ENCODE peak calls at places on chromosomes 12 and 14, in seven cellular contexts. L is IMR-90, K is neuronal stem cell, R is mesendoderm, W is H1, C is trophoblast cell, X is mesenchymal stem cell. M is an unnamed sample.

GRCh38 chr14:101508196-101508947 is 52.9 kb upstream of the DIO3 start:
- DNase-seq in C (no peak), W (no peak), X (no peak), R (no peak), L (no peak), K (no peak), M (no peak)

GRCh38 chr14:61147898-61148549 is 133.1 kb downstream of the TMEM30B start:
- DNase-seq in W (no peak), X (peak), K (no peak), R (no peak), C (no peak), L (peak), M (no peak)

GRCh38 chr14:103548463-103549351 is 13.8 kb downstream of the BAG5 start:
- DNase-seq in C (no peak), L (no peak), K (no peak), R (no peak), W (no peak), X (no peak), M (no peak)

GRCh38 chr12:111578276-111578970 is 20.7 kb downstream of the ATXN2 start:
- DNase-seq in R (no peak), W (no peak), C (no peak), L (peak), X (peak), K (no peak), M (peak)

GRCh38 chr12:32847287-32847686 is 49.3 kb downstream of the PKP2 start:
- DNase-seq in R (no peak), C (no peak), X (no peak), L (no peak), K (no peak), W (no peak), M (no peak)

GRCh38 chr14:105517096-105517495 is 9.3 kb upstream of the TMEM121 start:
- DNase-seq in K (no peak), R (no peak), C (no peak), X (no peak), L (no peak), W (no peak), M (no peak)

GRCh38 chr12:105025890-105026289 is 39.8 kb downstream of the NOPCHAP1 start:
- DNase-seq in C (no peak), R (no peak), L (peak), X (no peak), W (no peak), K (no peak), M (no peak)

GRCh38 chr12:685388-685787 is 22.1 kb upstream of the NINJ2 start:
- DNase-seq in X (peak), C (no peak), K (no peak), R (peak), W (no peak), L (peak), M (no peak)

GRCh38 chr12:6769003-6769389 is 2.8 kb downstream of the PTMS start:
- DNase-seq in W (peak), R (peak), K (peak), X (peak), C (no peak), L (peak), M (peak)

GRCh38 chr14:51862171-51862838 is 1.9 kb downstream of the GNG2 start:
- DNase-seq in W (no peak), X (peak), C (no peak), L (peak), R (no peak), K (no peak), M (no peak)

GRCh38 chr12:48994224-48995060 is 4.7 kb downstream of the DDN start:
- DNase-seq in X (no peak), L (no peak), R (no peak), W (no peak), K (no peak), C (no peak), M (no peak)

GRCh38 chr12:51601241-51601640 is 10.2 kb downstream of the SCN8A start:
- DNase-seq in K (no peak), R (no peak), L (no peak), C (no peak), W (no peak), X (no peak), M (no peak)

GRCh38 chr14:71555654-71556559 is 376.3 kb upstream of the RGS6 start:
- DNase-seq in C (no peak), L (peak), K (no peak), W (no peak), X (peak), R (no peak), M (no peak)

GRCh38 chr14:49986344-49987014 is 93.6 kb downstream of the ARF6 start:
- DNase-seq in K (no peak), C (no peak), W (no peak), X (peak), R (no peak), L (peak), M (no peak)

GRCh38 chr12:93650626-93651025 is 26.5 kb upstream of the CRADD start:
- DNase-seq in L (no peak), R (no peak), C (no peak), X (no peak), W (no peak), K (no peak), M (no peak)

GRCh38 chr14:104564744-104565679 is 14.6 kb upstream of the C14orf180 start:
- DNase-seq in K (no peak), L (no peak), W (no peak), R (no peak), C (no peak), X (no peak), M (no peak)

GRCh38 chr14:74609721-74610120 is 2.3 kb downstream of the LTBP2 start:
- DNase-seq in X (no peak), L (peak), R (no peak), W (no peak), K (no peak), C (no peak), M (no peak)

GRCh38 chr14:28577711-28578131 is 188.9 kb upstream of the FOXG1 start:
- DNase-seq in R (no peak), W (no peak), K (no peak), X (no peak), C (no peak), L (no peak), M (no peak)

GRCh38 chr12:125079943-125080645 is 14.9 kb downstream of the AACS start:
- DNase-seq in X (no peak), C (peak), R (no peak), L (no peak), W (no peak), K (no peak), M (no peak)

GRCh38 chr12:99918003-99918402 is 66.7 kb downstream of the ANKS1B start:
- DNase-seq in C (no peak), L (no peak), R (no peak), X (no peak), K (no peak), W (no peak), M (no peak)
- H4K8ac ChIP-seq in C (no peak), L (no peak), R (no peak), X (no peak), K (no peak), W (no peak), M (no peak)

DNA sequence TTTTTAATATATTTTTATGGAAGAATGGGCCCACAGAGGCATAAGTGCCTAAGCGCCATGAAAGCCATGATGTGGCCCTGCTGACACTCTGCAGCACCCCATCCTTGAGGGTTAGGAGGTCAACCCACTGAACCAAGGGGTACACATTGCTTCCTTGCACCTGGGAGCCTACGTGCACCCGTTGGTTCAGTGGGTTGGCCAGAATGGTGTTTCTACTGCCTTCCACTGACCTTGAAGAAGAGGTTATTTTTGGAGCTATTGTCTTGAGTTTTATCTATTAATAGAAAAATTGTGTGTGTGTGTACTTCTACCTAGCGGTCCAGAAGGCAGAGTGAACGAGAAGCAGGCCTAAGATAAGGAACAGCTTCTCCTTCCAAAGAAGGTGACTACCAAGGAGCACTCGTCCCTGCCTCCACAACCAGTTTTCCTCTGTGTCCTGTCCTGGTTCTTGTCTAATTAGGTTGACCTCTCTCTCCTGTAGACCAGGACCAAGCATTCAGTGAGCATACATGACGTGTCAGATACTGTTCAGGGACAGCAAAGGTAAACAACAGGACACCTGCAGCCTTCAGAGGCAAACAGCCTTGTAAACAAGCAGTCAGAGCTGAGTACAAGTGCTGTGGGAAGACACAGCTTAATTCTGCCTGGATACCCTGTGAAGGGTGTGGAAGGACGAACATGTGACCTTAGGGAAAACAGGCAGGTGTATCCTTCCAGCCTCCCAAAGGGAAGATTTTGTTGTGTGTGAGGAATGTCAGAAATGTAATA is 30.4 kb upstream of the PLEK2 start:
- DNase-seq in K (no peak), C (no peak), W (no peak), R (no peak), L (no peak), X (no peak), M (no peak)
- H4K8ac ChIP-seq in K (no peak), C (no peak), W (no peak), R (no peak), L (no peak), X (no peak), M (no peak)

GRCh38 chr14:91017011-91017410 is 43.4 kb downstream of the RPS6KA5 start:
- DNase-seq in X (no peak), C (no peak), L (no peak), R (no peak), K (no peak), W (no peak), M (no peak)

GRCh38 chr14:91021115-91021514 is 39.3 kb downstream of the RPS6KA5 start:
- DNase-seq in K (no peak), C (no peak), W (no peak), L (no peak), R (no peak), X (no peak), M (no peak)

GRCh38 chr14:91018465-91018864 is 42.0 kb downstream of the RPS6KA5 start:
- DNase-seq in R (no peak), C (no peak), K (no peak), X (no peak), W (no peak), L (no peak), M (no peak)

GRCh38 chr14:91021991-91022621 is 38.3 kb downstream of the RPS6KA5 start:
- DNase-seq in X (no peak), C (no peak), W (no peak), K (no peak), L (no peak), R (no peak), M (no peak)

DNA sequence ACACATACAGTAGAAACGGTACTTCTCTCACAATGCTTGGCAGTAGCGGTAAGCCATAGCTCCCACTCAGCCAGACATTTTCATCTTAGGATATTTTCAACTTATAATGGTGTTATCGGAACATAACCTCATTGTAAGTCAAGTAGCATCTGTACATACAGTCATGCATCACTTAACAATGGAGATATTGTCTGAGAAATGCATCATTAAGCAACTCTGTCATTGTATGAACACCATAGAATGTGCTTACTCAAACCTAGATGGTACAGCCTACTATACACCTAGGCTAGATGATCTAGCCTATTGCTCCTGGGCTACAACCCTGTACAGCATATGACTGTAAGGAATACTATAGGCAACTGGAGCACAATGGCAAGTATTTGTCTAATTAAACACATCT is 40.8 kb downstream of the RPS6KA5 start:
- DNase-seq in W (no peak), K (no peak), R (no peak), C (no peak), L (no peak), X (no peak), M (no peak)
- H4K8ac ChIP-seq in W (no peak), K (no peak), R (no peak), C (no peak), L (no peak), X (no peak), M (no peak)

GRCh38 chr14:36672095-36672494 is 10.4 kb downstream of the PAX9 start:
- DNase-seq in L (no peak), W (no peak), K (no peak), X (no peak), R (no peak), C (no peak), M (no peak)

GRCh38 chr14:36671149-36671548 is 9.5 kb downstream of the PAX9 start:
- DNase-seq in L (no peak), C (no peak), R (no peak), K (no peak), W (no peak), X (no peak), M (no peak)

GRCh38 chr14:36676236-36676635 is 14.6 kb downstream of the PAX9 start:
- DNase-seq in X (no peak), W (peak), R (peak), C (no peak), L (no peak), K (no peak), M (peak)

DNA sequence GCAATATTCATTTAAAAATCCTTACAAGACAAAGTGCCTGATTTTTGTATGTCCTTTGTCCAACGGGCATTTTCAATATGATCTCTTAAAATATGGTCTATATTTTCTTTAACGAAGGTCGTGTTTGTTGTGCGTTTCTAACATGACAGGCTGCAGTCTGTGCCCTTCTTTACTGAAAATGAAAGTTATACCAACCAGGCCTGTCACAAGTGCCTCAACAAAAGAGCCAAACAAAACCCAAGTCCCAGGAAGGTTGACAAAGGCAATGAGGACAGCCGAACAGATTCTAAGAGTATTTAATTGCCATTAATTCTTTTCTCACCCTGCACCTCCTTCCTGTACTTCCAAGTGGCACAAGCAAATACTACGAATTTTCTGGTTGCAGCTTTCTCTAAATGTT is 13.9 kb downstream of the PAX9 start:
- DNase-seq in K (no peak), X (no peak), R (no peak), L (no peak), C (no peak), W (no peak), M (no peak)
- H4K8ac ChIP-seq in K (no peak), X (no peak), R (no peak), L (no peak), C (no peak), W (no peak), M (no peak)

GRCh38 chr14:63902375-63902976 is 49.7 kb downstream of the SYNE2 start:
- DNase-seq in W (no peak), C (no peak), R (no peak), K (no peak), L (no peak), X (no peak), M (no peak)
- H4K8ac ChIP-seq in W (no peak), C (no peak), R (no peak), K (no peak), L (no peak), X (no peak), M (no peak)

GRCh38 chr12:95848575-95849388 is 10.0 kb upstream of the SNRPF start:
- DNase-seq in X (peak), C (peak), R (peak), K (peak), L (peak), W (no peak), M (no peak)
- H4K8ac ChIP-seq in X (no peak), C (no peak), R (no peak), K (no peak), L (no peak), W (no peak), M (no peak)

GRCh38 chr12:70686907-70687306 is 49.7 kb upstream of the PTPRB start:
- DNase-seq in W (no peak), K (no peak), L (no peak), C (no peak), R (no peak), X (no peak), M (no peak)

GRCh38 chr12:70692681-70693288 is 55.6 kb upstream of the PTPRB start:
- DNase-seq in W (no peak), L (peak), C (no peak), K (no peak), X (peak), R (peak), M (no peak)

GRCh38 chr12:70686299-70686698 is 49.1 kb upstream of the PTPRB start:
- DNase-seq in X (no peak), L (no peak), W (no peak), R (no peak), C (no peak), K (no peak), M (no peak)

GRCh38 chr12:70695361-70696023 is 58.3 kb upstream of the PTPRB start:
- DNase-seq in X (no peak), R (no peak), C (no peak), L (no peak), W (no peak), K (no peak), M (no peak)

GRCh38 chr12:70691018-70691672 is 53.9 kb upstream of the PTPRB start:
- DNase-seq in L (peak), K (no peak), W (no peak), C (no peak), X (peak), R (no peak), M (no peak)
- H4K8ac ChIP-seq in L (peak), K (no peak), W (no peak), C (no peak), X (no peak), R (no peak), M (no peak)